ENCODE peak calls at places on chromosomes 7 and 10, in six cellular contexts. N is right lobe of liver, S is heart left ventricle, W is ovary, B is adrenal gland, O is vagina. T is an unnamed sample.

GRCh38 chr10:124081547-124082140 is 11.8 kb downstream of the CHST15 start:
- DNase-seq in N (no peak), S (no peak), W (no peak), B (no peak), O (no peak), T (no peak)

GRCh38 chr7:27095050-27095896 is 527 bp downstream of the HOXA1 start:
- DNase-seq in N (no peak), S (no peak), W (no peak), B (no peak), O (no peak), T (no peak)

GRCh38 chr7:111853231-111853990 is 291.1 kb upstream of the IMMP2L start:
- DNase-seq in N (no peak), S (no peak), W (no peak), B (no peak), O (no peak), T (no peak)

GRCh38 chr7:66150471-66150870 is 35.8 kb downstream of the CRCP start:
- DNase-seq in N (peak; percentile 79), S (peak; percentile 79), W (peak; percentile 78), B (peak; percentile 94), O (no peak), T (no peak)

GRCh38 chr7:110090113-110090820 is 1000.7 kb upstream of the LRRN3 start:
- DNase-seq in N (no peak), S (no peak), W (no peak), B (no peak), O (no peak), T (no peak)

GRCh38 chr7:12458520-12459131 is 55.0 kb upstream of the VWDE start:
- DNase-seq in N (no peak), S (no peak), W (no peak), B (no peak), O (no peak), T (no peak)

GRCh38 chr7:36044096-36044892 is 108.8 kb upstream of the EEPD1 start:
- DNase-seq in N (no peak), S (no peak), W (no peak), B (no peak), O (no peak), T (no peak)

GRCh38 chr7:19772858-19773337 is 519 bp downstream of the TMEM196 start:
- DNase-seq in N (no peak), S (no peak), W (peak; percentile 44), B (no peak), O (no peak), T (no peak)

GRCh38 chr10:105585215-105585614 is 944.1 kb downstream of the SORCS3 start:
- DNase-seq in N (no peak), S (no peak), W (no peak), B (no peak), O (no peak), T (no peak)

GRCh38 chr10:115956225-115957009 is 316.6 kb downstream of the GFRA1 start:
- DNase-seq in N (no peak), S (no peak), W (no peak), B (no peak), O (no peak), T (no peak)

GRCh38 chr7:129635300-129636029 is 23.9 kb downstream of the NRF1 start:
- DNase-seq in N (peak; percentile 51), S (peak; percentile 62), W (peak; percentile 41), B (peak; percentile 85), O (no peak), T (peak; percentile 61)

GRCh38 chr7:50450691-50451051 is 521 bp upstream of the FIGNL1 start:
- DNase-seq in N (peak; percentile 30), S (peak; percentile 45), W (no peak), B (no peak), O (no peak), T (no peak)

GRCh38 chr10:66362522-66362921 is 563.3 kb upstream of the LRRTM3 start:
- DNase-seq in N (no peak), S (no peak), W (no peak), B (no peak), O (no peak), T (no peak)

GRCh38 chr10:72385724-72386123 is 31.0 kb upstream of the DNAJB12 start:
- DNase-seq in N (no peak), S (no peak), W (no peak), B (no peak), O (no peak), T (no peak)

GRCh38 chr7:130957140-130957513 is 223.1 kb upstream of the KLF14 start:
- DNase-seq in N (no peak), S (no peak), W (no peak), B (no peak), O (no peak), T (no peak)

GRCh38 chr7:130959743-130960207 is 225.8 kb upstream of the KLF14 start:
- DNase-seq in N (no peak), S (no peak), W (no peak), B (no peak), O (no peak), T (no peak)

GRCh38 chr7:130958846-130959245 is 224.8 kb upstream of the KLF14 start:
- DNase-seq in N (no peak), S (no peak), W (no peak), B (no peak), O (no peak), T (no peak)

GRCh38 chr7:130956417-130957139 is 222.6 kb upstream of the KLF14 start:
- DNase-seq in N (no peak), S (no peak), W (no peak), B (no peak), O (no peak), T (no peak)

DNA sequence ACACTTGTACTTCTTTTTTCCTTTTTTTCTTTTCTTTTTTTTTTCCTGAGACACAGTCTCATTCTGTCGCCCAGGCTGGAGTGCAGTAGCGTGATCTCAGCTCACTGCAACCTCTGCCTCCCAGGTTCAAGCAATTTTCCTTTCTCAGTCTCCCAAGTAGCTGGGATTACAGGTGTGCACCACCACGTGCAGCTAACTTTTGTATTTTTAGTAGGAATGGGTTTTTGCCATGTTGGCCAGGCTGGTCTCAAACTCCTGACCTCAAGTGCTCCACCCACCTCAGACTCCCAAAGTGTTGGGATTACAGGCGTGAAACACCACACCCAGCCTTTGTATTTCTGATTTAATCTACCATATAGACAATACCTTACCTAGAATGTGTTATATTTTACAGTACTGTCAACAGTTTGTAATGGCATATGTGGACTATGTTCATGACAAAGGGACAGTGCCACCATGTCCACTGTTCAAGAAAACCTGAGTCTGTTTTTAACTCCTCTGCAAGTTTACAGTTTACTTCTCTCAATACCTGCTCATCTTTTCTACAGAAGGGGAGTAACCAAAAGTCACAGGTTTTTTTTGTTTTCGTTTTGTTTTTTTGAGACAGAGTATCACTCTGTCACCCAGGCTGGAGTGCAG is 223.8 kb upstream of the KLF14 start:
- DNase-seq in N (no peak), S (no peak), W (no peak), B (no peak), O (no peak), T (no peak)
- H3K4me1 ChIP-seq in N (peaks cover 13% of the 10 kb centered on the region), S (peaks cover 75% of the 10 kb centered on the region), W (peaks cover 13% of the 10 kb centered on the region), B (peaks cover 48% of the 10 kb centered on the region), O (peaks cover 79% of the 10 kb centered on the region), T (peaks cover 79% of the 10 kb centered on the region)

GRCh38 chr7:149286811-149287400 is 24.9 kb downstream of the ZNF783 start:
- DNase-seq in N (peak; percentile 48), S (no peak), W (no peak), B (no peak), O (no peak), T (peak; percentile 55)
- H3K36me3 ChIP-seq in N (no peaks in the 10 kb centered on the region), S (no peaks in the 10 kb centered on the region), W (no peaks in the 10 kb centered on the region), B (no peaks in the 10 kb centered on the region), O (peaks cover 3% of the 10 kb centered on the region), T (peaks cover 32% of the 10 kb centered on the region)

DNA sequence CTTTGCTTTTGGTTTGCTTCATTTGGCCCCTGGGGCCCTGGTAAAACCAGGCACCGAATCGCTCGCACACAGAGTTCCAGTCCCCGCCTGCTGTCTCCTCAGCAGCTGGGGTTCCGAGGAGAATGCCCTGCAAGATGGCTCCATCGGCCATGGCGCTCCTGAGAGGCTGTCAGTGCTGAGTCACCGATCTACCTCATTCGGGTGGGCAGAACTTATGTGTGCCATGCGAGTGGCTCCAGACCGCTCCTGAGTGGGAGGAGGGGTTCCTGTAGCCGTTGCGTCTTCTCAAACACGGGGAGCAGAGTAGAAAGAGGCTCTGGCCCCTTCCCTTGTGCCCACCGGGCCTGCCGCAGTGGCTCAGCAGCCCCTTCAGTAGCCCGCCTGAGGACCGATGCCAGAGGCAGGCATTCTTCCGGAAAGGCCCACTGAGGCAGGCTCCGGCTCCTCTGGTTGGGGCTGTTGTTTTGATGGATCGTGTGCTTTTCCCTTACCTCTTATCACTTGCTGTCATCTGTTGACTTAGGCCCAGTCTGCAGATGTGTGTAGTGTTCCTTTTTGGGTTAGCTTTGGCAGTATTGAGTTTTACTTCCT is 923 bp downstream of the CHPF2 start:
- DNase-seq in N (no peak), S (no peak), W (peak; percentile 49), B (peak; percentile 91), O (no peak), T (peak; percentile 52)
- TF ChIP-seq POLR2A in N (no peak), S (no peak), W (no peak), B (no peak), O (no peak), T (no peak)

GRCh38 chr7:32500922-32501341 is 5.6 kb downstream of the AVL9 start:
- DNase-seq in N (no peak), S (no peak), W (no peak), B (no peak), O (no peak), T (no peak)
- H3K4me1 ChIP-seq in N (peaks cover 16% of the 10 kb centered on the region), S (peaks cover 42% of the 10 kb centered on the region), W (peaks cover 2% of the 10 kb centered on the region), B (peaks cover 34% of the 10 kb centered on the region), O (peaks cover 48% of the 10 kb centered on the region), T (peaks cover 49% of the 10 kb centered on the region)